ENCODE peak calls at places on chromosomes 4 and X, in nine cellular contexts. One of them, this sample, is unnamed.

GRCh38 chr4:145481164-145481941 is at the start of gene SMAD1:
- DNase-seq in mammary epithelial cell: peak
- DNase-seq in activated CD4-positive, alpha-beta T cell treated with anti-CD3 and anti-CD28 coated beads, Interleukin-2, amount 50 U/mL, for 24 hours: peak
- DNase-seq in foreskin fibroblast: peak
- DNase-seq in NCI-H1092: peak
- DNase-seq in psoas muscle: peak
- DNase-seq in fibroblast of lung: peak
- DNase-seq in left lung: peak
- DNase-seq in NCI-H748 treated with DMSO at 0.1 percent for 48 hours: peak
- DNase-seq in this sample: peak

GRCh38 chr4:23083391-23083790 is 390.7 kb downstream of the GBA3 start:
- DNase-seq in mammary epithelial cell: no peak
- DNase-seq in activated CD4-positive, alpha-beta T cell treated with anti-CD3 and anti-CD28 coated beads, Interleukin-2, amount 50 U/mL, for 24 hours: no peak
- DNase-seq in foreskin fibroblast: no peak
- DNase-seq in NCI-H1092: no peak
- DNase-seq in psoas muscle: no peak
- DNase-seq in fibroblast of lung: no peak
- DNase-seq in left lung: no peak
- DNase-seq in NCI-H748 treated with DMSO at 0.1 percent for 48 hours: no peak
- DNase-seq in this sample: no peak

GRCh38 chr4:187883049-187883448 is 112.5 kb upstream of the ZFP42 start:
- DNase-seq in mammary epithelial cell: no peak
- DNase-seq in activated CD4-positive, alpha-beta T cell treated with anti-CD3 and anti-CD28 coated beads, Interleukin-2, amount 50 U/mL, for 24 hours: no peak
- DNase-seq in foreskin fibroblast: no peak
- DNase-seq in NCI-H1092: no peak
- DNase-seq in psoas muscle: no peak
- DNase-seq in fibroblast of lung: no peak
- DNase-seq in left lung: no peak
- DNase-seq in NCI-H748 treated with DMSO at 0.1 percent for 48 hours: no peak
- DNase-seq in this sample: no peak

GRCh38 chr4:174398728-174399127 is 115.0 kb downstream of the CEP44 start:
- DNase-seq in mammary epithelial cell: peak
- DNase-seq in activated CD4-positive, alpha-beta T cell treated with anti-CD3 and anti-CD28 coated beads, Interleukin-2, amount 50 U/mL, for 24 hours: no peak
- DNase-seq in foreskin fibroblast: peak
- DNase-seq in NCI-H1092: no peak
- DNase-seq in psoas muscle: no peak
- DNase-seq in fibroblast of lung: peak
- DNase-seq in left lung: no peak
- DNase-seq in NCI-H748 treated with DMSO at 0.1 percent for 48 hours: no peak
- DNase-seq in this sample: no peak

GRCh38 chr4:24912252-24913098 is at the start of gene CCDC149:
- DNase-seq in mammary epithelial cell: peak
- DNase-seq in activated CD4-positive, alpha-beta T cell treated with anti-CD3 and anti-CD28 coated beads, Interleukin-2, amount 50 U/mL, for 24 hours: no peak
- DNase-seq in foreskin fibroblast: peak
- DNase-seq in NCI-H1092: peak
- DNase-seq in psoas muscle: peak
- DNase-seq in fibroblast of lung: peak
- DNase-seq in left lung: peak
- DNase-seq in NCI-H748 treated with DMSO at 0.1 percent for 48 hours: peak
- DNase-seq in this sample: peak

GRCh38 chrX:6024204-6024603 is 204.5 kb downstream of the NLGN4X start:
- DNase-seq in mammary epithelial cell: peak
- DNase-seq in activated CD4-positive, alpha-beta T cell treated with anti-CD3 and anti-CD28 coated beads, Interleukin-2, amount 50 U/mL, for 24 hours: no peak
- DNase-seq in foreskin fibroblast: peak
- DNase-seq in NCI-H1092: no peak
- DNase-seq in psoas muscle: no peak
- DNase-seq in fibroblast of lung: peak
- DNase-seq in left lung: no peak
- DNase-seq in NCI-H748 treated with DMSO at 0.1 percent for 48 hours: no peak
- DNase-seq in this sample: no peak

GRCh38 chrX:12488781-12489180 is 302.4 kb upstream of the PRPS2 start:
- DNase-seq in mammary epithelial cell: no peak
- DNase-seq in activated CD4-positive, alpha-beta T cell treated with anti-CD3 and anti-CD28 coated beads, Interleukin-2, amount 50 U/mL, for 24 hours: no peak
- DNase-seq in foreskin fibroblast: no peak
- DNase-seq in NCI-H1092: no peak
- DNase-seq in psoas muscle: no peak
- DNase-seq in fibroblast of lung: no peak
- DNase-seq in left lung: no peak
- DNase-seq in NCI-H748 treated with DMSO at 0.1 percent for 48 hours: no peak
- DNase-seq in this sample: no peak

GRCh38 chr4:186299291-186299690 is 33.3 kb downstream of the F11 start:
- DNase-seq in mammary epithelial cell: no peak
- DNase-seq in activated CD4-positive, alpha-beta T cell treated with anti-CD3 and anti-CD28 coated beads, Interleukin-2, amount 50 U/mL, for 24 hours: no peak
- DNase-seq in foreskin fibroblast: no peak
- DNase-seq in NCI-H1092: no peak
- DNase-seq in psoas muscle: no peak
- DNase-seq in fibroblast of lung: no peak
- DNase-seq in left lung: no peak
- DNase-seq in NCI-H748 treated with DMSO at 0.1 percent for 48 hours: no peak
- DNase-seq in this sample: no peak

GRCh38 chr4:185235480-185236154 is 26.2 kb downstream of the SNX25 start:
- DNase-seq in mammary epithelial cell: no peak
- DNase-seq in activated CD4-positive, alpha-beta T cell treated with anti-CD3 and anti-CD28 coated beads, Interleukin-2, amount 50 U/mL, for 24 hours: no peak
- DNase-seq in foreskin fibroblast: no peak
- DNase-seq in NCI-H1092: no peak
- DNase-seq in psoas muscle: no peak
- DNase-seq in fibroblast of lung: peak
- DNase-seq in left lung: no peak
- DNase-seq in NCI-H748 treated with DMSO at 0.1 percent for 48 hours: no peak
- DNase-seq in this sample: no peak

GRCh38 chrX:97211070-97211469 is 327.4 kb downstream of the RPA4 start:
- DNase-seq in mammary epithelial cell: peak
- DNase-seq in activated CD4-positive, alpha-beta T cell treated with anti-CD3 and anti-CD28 coated beads, Interleukin-2, amount 50 U/mL, for 24 hours: no peak
- DNase-seq in foreskin fibroblast: peak
- DNase-seq in NCI-H1092: no peak
- DNase-seq in psoas muscle: no peak
- DNase-seq in fibroblast of lung: no peak
- DNase-seq in left lung: no peak
- DNase-seq in NCI-H748 treated with DMSO at 0.1 percent for 48 hours: no peak
- DNase-seq in this sample: no peak

GRCh38 chrX:19513383-19513782 is 1.9 kb downstream of the MAP3K15 start:
- DNase-seq in mammary epithelial cell: no peak
- DNase-seq in activated CD4-positive, alpha-beta T cell treated with anti-CD3 and anti-CD28 coated beads, Interleukin-2, amount 50 U/mL, for 24 hours: no peak
- DNase-seq in foreskin fibroblast: peak
- DNase-seq in NCI-H1092: peak
- DNase-seq in psoas muscle: no peak
- DNase-seq in fibroblast of lung: no peak
- DNase-seq in left lung: no peak
- DNase-seq in NCI-H748 treated with DMSO at 0.1 percent for 48 hours: peak
- DNase-seq in this sample: no peak

GRCh38 chr4:189835505-189835904 is 105.2 kb upstream of the FRG1 start:
- DNase-seq in mammary epithelial cell: no peak
- DNase-seq in activated CD4-positive, alpha-beta T cell treated with anti-CD3 and anti-CD28 coated beads, Interleukin-2, amount 50 U/mL, for 24 hours: no peak
- DNase-seq in foreskin fibroblast: no peak
- DNase-seq in NCI-H1092: no peak
- DNase-seq in psoas muscle: no peak
- DNase-seq in fibroblast of lung: no peak
- DNase-seq in left lung: no peak
- DNase-seq in NCI-H748 treated with DMSO at 0.1 percent for 48 hours: no peak
- DNase-seq in this sample: no peak

GRCh38 chrX:105297041-105297440 is 76.5 kb upstream of the TEX13A start:
- DNase-seq in mammary epithelial cell: peak
- DNase-seq in activated CD4-positive, alpha-beta T cell treated with anti-CD3 and anti-CD28 coated beads, Interleukin-2, amount 50 U/mL, for 24 hours: no peak
- DNase-seq in foreskin fibroblast: peak
- DNase-seq in NCI-H1092: no peak
- DNase-seq in psoas muscle: no peak
- DNase-seq in fibroblast of lung: no peak
- DNase-seq in left lung: no peak
- DNase-seq in NCI-H748 treated with DMSO at 0.1 percent for 48 hours: no peak
- DNase-seq in this sample: no peak

GRCh38 chr4:98780111-98780549 is 121.7 kb upstream of the TSPAN5 start:
- DNase-seq in mammary epithelial cell: no peak
- DNase-seq in activated CD4-positive, alpha-beta T cell treated with anti-CD3 and anti-CD28 coated beads, Interleukin-2, amount 50 U/mL, for 24 hours: no peak
- DNase-seq in foreskin fibroblast: peak
- DNase-seq in NCI-H1092: no peak
- DNase-seq in psoas muscle: no peak
- DNase-seq in fibroblast of lung: peak
- DNase-seq in left lung: no peak
- DNase-seq in NCI-H748 treated with DMSO at 0.1 percent for 48 hours: no peak
- DNase-seq in this sample: no peak

GRCh38 chr4:112515278-112516075 is 503 bp downstream of the NEUROG2 start:
- DNase-seq in mammary epithelial cell: peak
- DNase-seq in activated CD4-positive, alpha-beta T cell treated with anti-CD3 and anti-CD28 coated beads, Interleukin-2, amount 50 U/mL, for 24 hours: no peak
- DNase-seq in foreskin fibroblast: peak
- DNase-seq in NCI-H1092: peak
- DNase-seq in psoas muscle: peak
- DNase-seq in fibroblast of lung: peak
- DNase-seq in left lung: peak
- DNase-seq in NCI-H748 treated with DMSO at 0.1 percent for 48 hours: no peak
- DNase-seq in this sample: peak

GRCh38 chr4:16775411-16776154 is 122.9 kb downstream of the LDB2 start:
- DNase-seq in mammary epithelial cell: no peak
- DNase-seq in activated CD4-positive, alpha-beta T cell treated with anti-CD3 and anti-CD28 coated beads, Interleukin-2, amount 50 U/mL, for 24 hours: no peak
- DNase-seq in foreskin fibroblast: no peak
- DNase-seq in NCI-H1092: no peak
- DNase-seq in psoas muscle: no peak
- DNase-seq in fibroblast of lung: no peak
- DNase-seq in left lung: no peak
- DNase-seq in NCI-H748 treated with DMSO at 0.1 percent for 48 hours: no peak
- DNase-seq in this sample: no peak

GRCh38 chrX:40083120-40083978 is 14.4 kb downstream of the BCOR start:
- DNase-seq in mammary epithelial cell: peak
- DNase-seq in activated CD4-positive, alpha-beta T cell treated with anti-CD3 and anti-CD28 coated beads, Interleukin-2, amount 50 U/mL, for 24 hours: no peak
- DNase-seq in foreskin fibroblast: peak
- DNase-seq in NCI-H1092: no peak
- DNase-seq in psoas muscle: no peak
- DNase-seq in fibroblast of lung: no peak
- DNase-seq in left lung: peak
- DNase-seq in NCI-H748 treated with DMSO at 0.1 percent for 48 hours: no peak
- DNase-seq in this sample: no peak

GRCh38 chr4:6333301-6334202 is 63.9 kb downstream of the WFS1 start:
- DNase-seq in mammary epithelial cell: no peak
- DNase-seq in activated CD4-positive, alpha-beta T cell treated with anti-CD3 and anti-CD28 coated beads, Interleukin-2, amount 50 U/mL, for 24 hours: no peak
- DNase-seq in foreskin fibroblast: no peak
- DNase-seq in NCI-H1092: no peak
- DNase-seq in psoas muscle: no peak
- DNase-seq in fibroblast of lung: no peak
- DNase-seq in left lung: no peak
- DNase-seq in NCI-H748 treated with DMSO at 0.1 percent for 48 hours: no peak
- DNase-seq in this sample: no peak

GRCh38 chr4:67702166-67702565 is 1.2 kb upstream of the UBA6 start:
- DNase-seq in mammary epithelial cell: no peak
- DNase-seq in activated CD4-positive, alpha-beta T cell treated with anti-CD3 and anti-CD28 coated beads, Interleukin-2, amount 50 U/mL, for 24 hours: no peak
- DNase-seq in foreskin fibroblast: no peak
- DNase-seq in NCI-H1092: no peak
- DNase-seq in psoas muscle: no peak
- DNase-seq in fibroblast of lung: no peak
- DNase-seq in left lung: no peak
- DNase-seq in NCI-H748 treated with DMSO at 0.1 percent for 48 hours: no peak
- DNase-seq in this sample: no peak

GRCh38 chr4:119735136-119735770 is 106.6 kb upstream of the PDE5A start:
- DNase-seq in mammary epithelial cell: peak
- DNase-seq in activated CD4-positive, alpha-beta T cell treated with anti-CD3 and anti-CD28 coated beads, Interleukin-2, amount 50 U/mL, for 24 hours: no peak
- DNase-seq in foreskin fibroblast: peak
- DNase-seq in NCI-H1092: no peak
- DNase-seq in psoas muscle: no peak
- DNase-seq in fibroblast of lung: peak
- DNase-seq in left lung: no peak
- DNase-seq in NCI-H748 treated with DMSO at 0.1 percent for 48 hours: no peak
- DNase-seq in this sample: no peak

GRCh38 chr4:111136438-111136837 is 513.6 kb upstream of the PITX2 start:
- DNase-seq in mammary epithelial cell: no peak
- DNase-seq in activated CD4-positive, alpha-beta T cell treated with anti-CD3 and anti-CD28 coated beads, Interleukin-2, amount 50 U/mL, for 24 hours: no peak
- DNase-seq in foreskin fibroblast: peak
- DNase-seq in NCI-H1092: no peak
- DNase-seq in psoas muscle: no peak
- DNase-seq in fibroblast of lung: peak
- DNase-seq in left lung: no peak
- DNase-seq in NCI-H748 treated with DMSO at 0.1 percent for 48 hours: no peak
- DNase-seq in this sample: peak

GRCh38 chrX:40152173-40152705 is 54.5 kb upstream of the BCOR start:
- DNase-seq in mammary epithelial cell: no peak
- DNase-seq in activated CD4-positive, alpha-beta T cell treated with anti-CD3 and anti-CD28 coated beads, Interleukin-2, amount 50 U/mL, for 24 hours: no peak
- DNase-seq in foreskin fibroblast: peak
- DNase-seq in NCI-H1092: no peak
- DNase-seq in psoas muscle: peak
- DNase-seq in fibroblast of lung: no peak
- DNase-seq in left lung: peak
- DNase-seq in NCI-H748 treated with DMSO at 0.1 percent for 48 hours: peak
- DNase-seq in this sample: peak

GRCh38 chrX:74338852-74339251 is 34.9 kb downstream of the ZCCHC13 start:
- DNase-seq in mammary epithelial cell: no peak
- DNase-seq in activated CD4-positive, alpha-beta T cell treated with anti-CD3 and anti-CD28 coated beads, Interleukin-2, amount 50 U/mL, for 24 hours: no peak
- DNase-seq in foreskin fibroblast: no peak
- DNase-seq in NCI-H1092: no peak
- DNase-seq in psoas muscle: no peak
- DNase-seq in fibroblast of lung: no peak
- DNase-seq in left lung: no peak
- DNase-seq in NCI-H748 treated with DMSO at 0.1 percent for 48 hours: no peak
- DNase-seq in this sample: no peak

GRCh38 chr4:74262522-74262921 is 45.7 kb upstream of the EPGN start:
- DNase-seq in mammary epithelial cell: no peak
- DNase-seq in activated CD4-positive, alpha-beta T cell treated with anti-CD3 and anti-CD28 coated beads, Interleukin-2, amount 50 U/mL, for 24 hours: no peak
- DNase-seq in foreskin fibroblast: no peak
- DNase-seq in NCI-H1092: no peak
- DNase-seq in psoas muscle: no peak
- DNase-seq in fibroblast of lung: no peak
- DNase-seq in left lung: no peak
- DNase-seq in NCI-H748 treated with DMSO at 0.1 percent for 48 hours: no peak
- DNase-seq in this sample: peak

GRCh38 chr4:67401902-67402301 is 143.4 kb downstream of the CENPC start:
- DNase-seq in mammary epithelial cell: no peak
- DNase-seq in activated CD4-positive, alpha-beta T cell treated with anti-CD3 and anti-CD28 coated beads, Interleukin-2, amount 50 U/mL, for 24 hours: no peak
- DNase-seq in foreskin fibroblast: no peak
- DNase-seq in NCI-H1092: no peak
- DNase-seq in psoas muscle: no peak
- DNase-seq in fibroblast of lung: no peak
- DNase-seq in left lung: no peak
- DNase-seq in NCI-H748 treated with DMSO at 0.1 percent for 48 hours: no peak
- DNase-seq in this sample: no peak

GRCh38 chr4:33628296-33628695 is 2616.0 kb downstream of the ARAP2 start:
- DNase-seq in mammary epithelial cell: no peak
- DNase-seq in activated CD4-positive, alpha-beta T cell treated with anti-CD3 and anti-CD28 coated beads, Interleukin-2, amount 50 U/mL, for 24 hours: no peak
- DNase-seq in foreskin fibroblast: peak
- DNase-seq in NCI-H1092: no peak
- DNase-seq in psoas muscle: no peak
- DNase-seq in fibroblast of lung: no peak
- DNase-seq in left lung: no peak
- DNase-seq in NCI-H748 treated with DMSO at 0.1 percent for 48 hours: no peak
- DNase-seq in this sample: no peak

GRCh38 chr4:52983563-52984303 is 121.6 kb downstream of the RASL11B start:
- DNase-seq in mammary epithelial cell: peak
- DNase-seq in activated CD4-positive, alpha-beta T cell treated with anti-CD3 and anti-CD28 coated beads, Interleukin-2, amount 50 U/mL, for 24 hours: peak
- DNase-seq in foreskin fibroblast: peak
- DNase-seq in NCI-H1092: peak
- DNase-seq in psoas muscle: no peak
- DNase-seq in fibroblast of lung: peak
- DNase-seq in left lung: no peak
- DNase-seq in NCI-H748 treated with DMSO at 0.1 percent for 48 hours: peak
- DNase-seq in this sample: peak

GRCh38 chr4:174138616-174139015 is 144.9 kb downstream of the FBXO8 start:
- DNase-seq in mammary epithelial cell: no peak
- DNase-seq in activated CD4-positive, alpha-beta T cell treated with anti-CD3 and anti-CD28 coated beads, Interleukin-2, amount 50 U/mL, for 24 hours: no peak
- DNase-seq in foreskin fibroblast: no peak
- DNase-seq in NCI-H1092: no peak
- DNase-seq in psoas muscle: no peak
- DNase-seq in fibroblast of lung: no peak
- DNase-seq in left lung: no peak
- DNase-seq in NCI-H748 treated with DMSO at 0.1 percent for 48 hours: no peak
- DNase-seq in this sample: no peak

GRCh38 chr4:177118596-177118995 is 191.1 kb upstream of the NEIL3 start:
- DNase-seq in mammary epithelial cell: peak
- DNase-seq in activated CD4-positive, alpha-beta T cell treated with anti-CD3 and anti-CD28 coated beads, Interleukin-2, amount 50 U/mL, for 24 hours: no peak
- DNase-seq in foreskin fibroblast: peak
- DNase-seq in NCI-H1092: no peak
- DNase-seq in psoas muscle: peak
- DNase-seq in fibroblast of lung: peak
- DNase-seq in left lung: no peak
- DNase-seq in NCI-H748 treated with DMSO at 0.1 percent for 48 hours: no peak
- DNase-seq in this sample: no peak

This sample was measured in COR-L47.